ENCODE peak calls at places on chromosome X, in ten cellular contexts. C is aorta; Z is upper lobe of left lung; B is esophagus muscularis mucosa; P is heart left ventricle; G is MM.1S; I is lower lobe of right lung; W is effector memory CD4-positive, alpha-beta T cell; V is hepatocyte; T is colonic mucosa. U is an unnamed sample.
A peak's percentile ranks its signal among the peaks of the same experiment; 100 is the strongest.

GRCh38 chrX:2486476-2487133 is 14.2 kb downstream of the DHRSX start:
- DNase-seq in C (no peak), B (no peak), V (no peak), I (no peak), Z (no peak), P (no peak), W (no peak), G (no peak), T (no peak), U (no peak)

GRCh38 chrX:45774961-45775360 is 574.3 kb upstream of the DIPK2B start:
- DNase-seq in I (no peak), B (no peak), T (no peak), V (no peak), W (no peak), G (no peak), Z (no peak), P (no peak), C (peak; percentile 49), U (no peak)

GRCh38 chrX:31232506-31232905 is 160.7 kb upstream of the FTHL17 start:
- DNase-seq in B (no peak), C (no peak), G (no peak), I (no peak), W (no peak), T (no peak), V (no peak), P (no peak), Z (no peak), U (peak; percentile 7)

GRCh38 chrX:2502668-2503519 is 2.1 kb upstream of the DHRSX start:
- DNase-seq in T (peak; percentile 34), Z (peak; percentile 22), B (no peak), W (no peak), G (no peak), C (no peak), P (no peak), I (no peak), V (peak; percentile 52), U (peak; percentile 33)

GRCh38 chrX:132651411-132652086 is 162.7 kb upstream of the MBNL3 start:
- DNase-seq in C (no peak), I (no peak), V (no peak), W (no peak), B (no peak), T (no peak), P (no peak), G (no peak), Z (no peak), U (no peak)

GRCh38 chrX:138930546-138930945 is 219.0 kb upstream of the FGF13 start:
- DNase-seq in Z (no peak), G (no peak), T (no peak), V (no peak), P (no peak), I (no peak), B (no peak), C (no peak), W (no peak), U (no peak)

GRCh38 chrX:67544871-67545771 is 1.3 kb downstream of the AR start:
- DNase-seq in T (no peak), C (peak; percentile 50), B (no peak), G (no peak), W (no peak), P (peak; percentile 41), Z (no peak), V (peak; percentile 44), I (peak; percentile 34), U (peak; percentile 88)

GRCh38 chrX:151753313-151754041 is 18.9 kb downstream of the CNGA2 start:
- DNase-seq in B (no peak), G (peak; percentile 31), T (peak; percentile 34), I (peak; percentile 58), Z (peak; percentile 51), P (peak; percentile 49), C (peak; percentile 58), V (peak; percentile 74), W (no peak), U (peak; percentile 19)

GRCh38 chrX:85611926-85612325 is 232.5 kb upstream of the POF1B start:
- DNase-seq in B (no peak), P (no peak), I (no peak), C (no peak), T (no peak), Z (no peak), W (no peak), G (peak; percentile 41), V (no peak), U (peak; percentile 11)

GRCh38 chrX:16212436-16212835 is 45.2 kb downstream of the MAGEB17 start:
- DNase-seq in G (no peak), B (no peak), P (no peak), Z (no peak), I (no peak), W (no peak), V (peak; percentile 13), T (no peak), C (no peak), U (no peak)

GRCh38 chrX:140762061-140762460 is 52.5 kb downstream of the LINC00632 start:
- DNase-seq in Z (peak; percentile 22), W (no peak), B (no peak), V (peak; percentile 76), C (no peak), I (no peak), G (peak; percentile 73), T (peak; percentile 32), P (peak; percentile 39), U (peak; percentile 30)

GRCh38 chrX:111129949-111130348 is 34.0 kb downstream of the PAK3 start:
- DNase-seq in T (no peak), W (no peak), V (no peak), P (no peak), B (no peak), G (no peak), I (no peak), Z (no peak), C (no peak), U (no peak)

GRCh38 chrX:50068293-50068568 is 132.6 kb downstream of the AKAP4 start:
- DNase-seq in G (no peak), V (no peak), P (no peak), T (no peak), W (no peak), C (no peak), Z (no peak), B (no peak), I (no peak), U (no peak)

GRCh38 chrX:74242484-74243138 is 61.4 kb upstream of the ZCCHC13 start:
- DNase-seq in C (no peak), I (no peak), P (no peak), W (no peak), Z (no peak), G (no peak), V (no peak), B (no peak), T (no peak), U (no peak)

GRCh38 chrX:147565239-147565638 is 346.5 kb upstream of the FMR1 start:
- DNase-seq in V (no peak), C (no peak), P (no peak), W (no peak), B (no peak), Z (no peak), T (no peak), G (no peak), I (no peak), U (no peak)

GRCh38 chrX:13201605-13202219 is 118.1 kb downstream of the ATXN3L start:
- DNase-seq in B (no peak), Z (no peak), I (no peak), G (no peak), W (no peak), V (no peak), T (no peak), P (no peak), C (no peak), U (no peak)
- H3K27ac ChIP-seq in B (no peak overlapping the region), Z (no peak overlapping the region), I (no peak overlapping the region), G (no peak overlapping the region), W (no peak overlapping the region), V (no peak overlapping the region), T (no peak overlapping the region), P (no peak overlapping the region), C (no peak overlapping the region), U (no peak overlapping the region)

DNA sequence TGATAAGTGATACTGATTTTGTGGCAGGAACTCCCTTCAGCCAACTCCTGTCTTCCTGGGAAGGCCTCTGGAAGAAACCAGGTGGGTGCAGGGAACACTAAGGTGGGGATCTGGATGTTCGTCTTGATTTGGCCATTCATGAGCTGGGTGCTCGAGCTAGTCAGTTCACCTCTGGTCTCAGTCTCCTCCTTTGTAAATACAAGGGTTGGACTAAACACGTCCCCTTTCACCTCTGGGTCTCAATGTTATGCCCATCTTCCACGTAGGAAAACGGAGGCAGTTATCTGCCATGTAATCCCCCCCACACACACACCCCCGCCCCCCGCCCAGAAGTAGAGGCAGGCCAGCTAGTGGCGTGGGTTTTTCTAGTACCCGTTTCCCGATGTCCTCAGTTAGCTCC is 4.1 kb upstream of the RS1 start:
- DNase-seq in T (no peak), W (no peak), G (no peak), C (no peak), Z (no peak), V (no peak), P (no peak), I (no peak), B (no peak), U (no peak)
- H3K4me3 ChIP-seq in T (no peak overlapping the region), W (no peak overlapping the region), G (no peak overlapping the region), C (no peak overlapping the region), Z (no peak overlapping the region), V (no peak overlapping the region), P (no peak overlapping the region), I (no peak overlapping the region), B (no peak overlapping the region), U (peak overlapping the region; percentile 81)

GRCh38 chrX:1417921-1418875 is 26.3 kb upstream of the SLC25A6 start:
- DNase-seq in P (no peak), W (no peak), T (no peak), G (no peak), C (peak; percentile 35), V (no peak), B (no peak), I (peak; percentile 33), Z (no peak), U (no peak)

GRCh38 chrX:1421433-1422134 is 29.7 kb upstream of the SLC25A6 start:
- DNase-seq in P (no peak), B (no peak), W (no peak), C (peak; percentile 10), T (no peak), G (no peak), Z (no peak), I (peak; percentile 21), V (no peak), U (peak; percentile 48)

GRCh38 chrX:1418901-1419544 is 27.1 kb upstream of the SLC25A6 start:
- DNase-seq in C (peak; percentile 47), V (no peak), T (no peak), W (no peak), B (no peak), G (no peak), Z (no peak), P (no peak), I (peak; percentile 45), U (no peak)

GRCh38 chrX:1420371-1420770 is 28.5 kb upstream of the SLC25A6 start:
- DNase-seq in I (peak; percentile 41), C (peak; percentile 35), V (no peak), P (no peak), G (no peak), Z (no peak), W (no peak), B (no peak), T (no peak), U (no peak)

GRCh38 chrX:1419545-1420355 is 27.8 kb upstream of the SLC25A6 start:
- DNase-seq in P (no peak), C (peak; percentile 37), Z (no peak), I (peak; percentile 34), B (no peak), G (no peak), V (no peak), W (no peak), T (no peak), U (no peak)
- H3K27ac ChIP-seq in P (no peak overlapping the region), C (no peak overlapping the region), Z (no peak overlapping the region), I (no peak overlapping the region), B (no peak overlapping the region), G (no peak overlapping the region), V (no peak overlapping the region), W (no peak overlapping the region), T (no peak overlapping the region), U (no peak overlapping the region)

GRCh38 chrX:119990409-119990994 is 47.0 kb upstream of the NKAP start:
- DNase-seq in P (no peak), W (no peak), B (no peak), Z (no peak), T (no peak), C (no peak), V (no peak), G (peak; percentile 12), I (no peak), U (no peak)
- H3K4me3 ChIP-seq in P (peak overlapping the region; percentile 12), W (peak overlapping the region; percentile 29), B (peak overlapping the region; percentile 15), Z (peak overlapping the region; percentile 28), T (peak overlapping the region; percentile 14), C (no peak overlapping the region), V (no peak overlapping the region), G (peak overlapping the region; percentile 62), I (peak overlapping the region; percentile 39), U (no peak overlapping the region)